ENCODE peak calls at places on chromosomes 16 and 17, in ten cellular contexts. I, P, C, B, G, M, O, T, F and H are unnamed samples.

GRCh38 chr16:75614247-75614897 is 8.7 kb downstream of the ADAT1 start:
- DNase-seq in B (no peak), I (no peak), M (no peak), O (no peak), P (no peak), F (no peak), T (no peak), C (no peak), G (peak), H (peak)

GRCh38 chr16:12087901-12088364 is 111.4 kb downstream of the SNX29 start:
- DNase-seq in M (peak), I (no peak), C (peak), G (no peak), F (peak), O (peak), B (no peak), T (no peak), P (peak), H (no peak)

GRCh38 chr17:64399767-64400156 is 9.1 kb upstream of the PECAM1 start:
- DNase-seq in O (no peak), B (no peak), M (no peak), G (no peak), T (no peak), F (no peak), P (no peak), C (no peak), I (no peak), H (no peak)

GRCh38 chr16:70589998-70590471 is 56.3 kb upstream of the IL34 start:
- DNase-seq in C (no peak), F (no peak), B (no peak), I (peak), G (no peak), T (no peak), O (no peak), M (no peak), P (no peak), H (no peak)

GRCh38 chr17:82302498-82302963 is 14.9 kb downstream of the CD7 start:
- DNase-seq in F (no peak), C (no peak), B (no peak), M (no peak), G (no peak), O (no peak), T (no peak), P (no peak), I (no peak), H (no peak)

GRCh38 chr16:19833176-19833575 is 51.5 kb downstream of the GPRC5B start:
- DNase-seq in C (no peak), M (no peak), G (peak), T (no peak), B (no peak), I (no peak), F (no peak), P (no peak), O (no peak), H (no peak)

GRCh38 chr17:73015722-73016276 is 76.7 kb downstream of the SLC39A11 start:
- DNase-seq in F (no peak), M (no peak), I (no peak), C (no peak), P (no peak), O (no peak), G (no peak), B (no peak), T (no peak), H (no peak)

GRCh38 chr16:6611535-6611934 is 721.1 kb upstream of the RBFOX1 start:
- DNase-seq in I (no peak), O (no peak), G (no peak), M (no peak), C (no peak), P (no peak), B (no peak), T (no peak), F (no peak), H (peak)

GRCh38 chr17:7290166-7290565 is 4.3 kb downstream of the YBX2 start:
- DNase-seq in G (no peak), C (no peak), T (no peak), P (no peak), M (no peak), O (no peak), B (no peak), F (no peak), I (no peak), H (no peak)

GRCh38 chr17:18141210-18141803 is 32.8 kb downstream of the MYO15A start:
- DNase-seq in P (peak), T (peak), B (no peak), O (peak), M (no peak), G (peak), F (peak), C (peak), I (peak), H (peak)

GRCh38 chr16:48613061-48613957 is 3.3 kb upstream of the N4BP1 start:
- DNase-seq in I (no peak), T (no peak), G (peak), B (no peak), M (peak), P (no peak), F (no peak), C (no peak), O (no peak), H (no peak)

GRCh38 chr16:77838597-77839255 is 50.4 kb downstream of the VAT1L start:
- DNase-seq in O (no peak), P (no peak), G (no peak), B (no peak), T (no peak), I (no peak), C (no peak), M (no peak), F (no peak), H (no peak)

GRCh38 chr17:32283745-32284207 is 18.1 kb downstream of the RHBDL3 start:
- DNase-seq in M (no peak), P (no peak), O (no peak), F (peak), I (no peak), G (peak), T (no peak), B (no peak), C (no peak), H (no peak)

GRCh38 chr16:2428051-2428786 is 1.0 kb upstream of the CCNF start:
- DNase-seq in B (no peak), G (peak), F (peak), T (no peak), C (peak), M (no peak), O (no peak), I (no peak), P (no peak), H (peak)

GRCh38 chr17:42023524-42024349 is 3.8 kb downstream of the NKIRAS2 start:
- DNase-seq in B (no peak), C (no peak), M (no peak), P (no peak), I (no peak), G (no peak), F (no peak), T (no peak), O (no peak), H (no peak)

GRCh38 chr17:58412910-58413630 is 4.3 kb downstream of the RNF43 start:
- DNase-seq in F (no peak), P (no peak), C (no peak), M (no peak), G (peak), B (no peak), T (no peak), I (no peak), O (no peak), H (no peak)

GRCh38 chr17:58376472-58376921 is 24.5 kb upstream of the SUPT4H1 start:
- DNase-seq in G (no peak), O (no peak), F (no peak), T (no peak), I (no peak), C (no peak), B (no peak), M (no peak), P (no peak), H (no peak)

GRCh38 chr16:29148867-29149272 is 164.0 kb downstream of the LAT start:
- DNase-seq in I (no peak), M (peak), P (no peak), C (no peak), T (no peak), F (no peak), G (no peak), O (no peak), B (no peak), H (no peak)

GRCh38 chr16:28204211-28204610 is 7.6 kb downstream of the XPO6 start:
- DNase-seq in M (no peak), G (no peak), C (no peak), T (no peak), O (no peak), I (no peak), P (no peak), F (no peak), B (no peak), H (no peak)

GRCh38 chr17:61399131-61400057 is at the start of gene TBX2:
- DNase-seq in C (peak), G (peak), P (no peak), M (no peak), T (no peak), F (no peak), B (no peak), O (no peak), I (peak), H (peak)

GRCh38 chr16:8961811-8962390 is 1.8 kb downstream of the USP7 start:
- DNase-seq in I (no peak), P (no peak), C (no peak), O (no peak), F (no peak), T (no peak), B (no peak), G (no peak), M (no peak), H (no peak)

GRCh38 chr16:8708546-8708945 is 34.1 kb downstream of the ABAT start:
- DNase-seq in M (no peak), I (no peak), T (no peak), P (no peak), O (no peak), B (no peak), C (no peak), F (no peak), G (no peak), H (no peak)

GRCh38 chr16:14372471-14372870 is 257.6 kb downstream of the PARN start:
- DNase-seq in M (no peak), F (no peak), B (no peak), G (no peak), C (peak), I (no peak), T (no peak), P (no peak), O (no peak), H (no peak)

GRCh38 chr17:43416998-43417891 is 18.5 kb downstream of the ARL4D start:
- DNase-seq in P (no peak), O (peak), C (no peak), T (peak), I (no peak), M (no peak), G (no peak), F (no peak), B (peak), H (no peak)

GRCh38 chr16:29808219-29808900 is 2.0 kb downstream of the MAZ start:
- DNase-seq in O (no peak), F (no peak), G (peak), M (no peak), B (no peak), I (no peak), T (no peak), C (no peak), P (no peak), H (no peak)